ENCODE peak calls at places on chromosomes 16 and 17, in five cellular contexts. Q, T, N, D and O are unnamed samples. For H3K79me1, the result is how much of the 10 kb centered on the place peaks cover.

GRCh38 chr17:1399679-1400512 is at the start of gene YWHAE:
- DNase-seq in D (peak), N (peak), T (peak), Q (peak), O (peak)

GRCh38 chr17:75110307-75110937 is 653 bp downstream of the ARMC7 start:
- DNase-seq in D (no peak), N (no peak), T (peak), Q (no peak), O (no peak)

GRCh38 chr17:33522623-33523022 is 229.5 kb upstream of the ASIC2 start:
- DNase-seq in Q (no peak), T (peak), N (no peak), D (no peak), O (peak)

GRCh38 chr16:67884-68789 is 4.3 kb downstream of the RHBDF1 start:
- DNase-seq in T (no peak), N (peak), D (no peak), Q (peak), O (no peak)

GRCh38 chr17:10121971-10122707 is 76.3 kb downstream of the GAS7 start:
- DNase-seq in N (no peak), Q (peak), D (no peak), T (no peak), O (no peak)

GRCh38 chr17:48593126-48593829 is at the start of gene HOXB5:
- DNase-seq in T (peak), D (no peak), N (no peak), Q (peak), O (no peak)

GRCh38 chr16:54597222-54597621 is 310.6 kb upstream of the IRX3 start:
- DNase-seq in D (no peak), T (no peak), N (no peak), Q (no peak), O (no peak)

GRCh38 chr17:34305606-34306005 is 13.6 kb upstream of the CCL8 start:
- DNase-seq in N (no peak), T (no peak), Q (peak), D (no peak), O (no peak)

GRCh38 chr17:50115744-50116143 is 14.2 kb downstream of the SAMD14 start:
- DNase-seq in T (no peak), Q (no peak), N (no peak), D (no peak), O (no peak)

GRCh38 chr16:29757950-29758466 is 12.2 kb upstream of the C16orf54 start:
- DNase-seq in D (no peak), T (no peak), Q (peak), N (peak), O (no peak)

GRCh38 chr17:8151641-8152111 is 528 bp downstream of the PER1 start:
- DNase-seq in T (peak), D (no peak), N (no peak), Q (peak), O (peak)

GRCh38 chr17:73650617-73651200 is 6.5 kb upstream of the SDK2 start:
- DNase-seq in T (no peak), N (no peak), Q (no peak), D (no peak), O (no peak)

GRCh38 chr16:1902547-1903219 is 15.5 kb downstream of the HS3ST6 start:
- DNase-seq in T (no peak), D (no peak), N (no peak), Q (no peak), O (peak)

GRCh38 chr17:53571342-53571741 is 251.4 kb upstream of the KIF2B start:
- DNase-seq in Q (no peak), D (no peak), N (peak), T (no peak), O (no peak)

GRCh38 chr17:22273308-22273707 is 581.0 kb downstream of the KCNJ18 start:
- DNase-seq in Q (no peak), T (no peak), N (no peak), D (no peak), O (no peak)

GRCh38 chr16:27767081-27767480 is 217.1 kb downstream of the KATNIP start:
- DNase-seq in N (no peak), D (no peak), Q (no peak), T (no peak), O (no peak)

GRCh38 chr17:44688200-44688599 is 1.4 kb downstream of the CCDC43 start:
- DNase-seq in N (no peak), T (no peak), D (no peak), Q (no peak), O (no peak)

GRCh38 chr16:48616571-48616970 is 6.6 kb upstream of the N4BP1 start:
- DNase-seq in N (no peak), Q (no peak), D (no peak), T (no peak), O (no peak)

GRCh38 chr17:49646391-49647255 is 31.3 kb downstream of the SPOP start:
- DNase-seq in N (peak), T (peak), Q (peak), D (no peak), O (peak)

GRCh38 chr17:31013844-31014243 is 43.0 kb downstream of the RNF135 start:
- DNase-seq in D (no peak), N (no peak), T (no peak), Q (no peak), O (no peak)

GRCh38 chr17:75764711-75765421 is at the start of gene GALK1:
- DNase-seq in Q (peak), D (peak), N (peak), T (peak), O (peak)

GRCh38 chr16:9055661-9056060 is 35.8 kb upstream of the HAPSTR1 start:
- DNase-seq in D (no peak), Q (peak), N (no peak), T (no peak), O (peak)

GRCh38 chr17:1413281-1413791 is 13.3 kb upstream of the YWHAE start:
- DNase-seq in T (no peak), N (peak), D (no peak), Q (peak), O (no peak)

GRCh38 chr17:76080207-76080933 is 1.4 kb downstream of the ZACN start:
- DNase-seq in Q (no peak), N (no peak), T (peak), D (no peak), O (no peak)

GRCh38 chr17:73639926-73640325 is 4.3 kb downstream of the SDK2 start:
- DNase-seq in Q (no peak), N (no peak), D (no peak), T (peak), O (no peak)

GRCh38 chr17:69607162-69607834 is 192.8 kb downstream of the MAP2K6 start:
- DNase-seq in Q (peak), D (peak), T (peak), N (peak), O (peak)

GRCh38 chr17:80637286-80637703 is 92.7 kb downstream of the RPTOR start:
- DNase-seq in Q (no peak), N (no peak), T (no peak), D (no peak), O (no peak)

GRCh38 chr17:64329571-64329970 is 61.1 kb downstream of the PECAM1 start:
- DNase-seq in Q (no peak), D (no peak), N (no peak), T (no peak), O (peak)

GRCh38 chr16:27383511-27384243 is 18.3 kb upstream of the IL21R start:
- DNase-seq in D (no peak), N (no peak), T (no peak), Q (no peak), O (no peak)

GRCh38 chr16:81469183-81469677 is 24.6 kb downstream of the CMIP start:
- DNase-seq in D (no peak), Q (no peak), N (no peak), T (no peak), O (no peak)

GRCh38 chr16:81471882-81472281 is 27.3 kb downstream of the CMIP start:
- DNase-seq in Q (no peak), N (no peak), D (no peak), T (no peak), O (no peak)

GRCh38 chr16:81468269-81468902 is 23.8 kb downstream of the CMIP start:
- DNase-seq in T (no peak), Q (no peak), D (no peak), N (no peak), O (no peak)

GRCh38 chr16:81470796-81471636 is 26.4 kb downstream of the CMIP start:
- DNase-seq in N (no peak), Q (no peak), D (no peak), T (no peak), O (no peak)

DNA sequence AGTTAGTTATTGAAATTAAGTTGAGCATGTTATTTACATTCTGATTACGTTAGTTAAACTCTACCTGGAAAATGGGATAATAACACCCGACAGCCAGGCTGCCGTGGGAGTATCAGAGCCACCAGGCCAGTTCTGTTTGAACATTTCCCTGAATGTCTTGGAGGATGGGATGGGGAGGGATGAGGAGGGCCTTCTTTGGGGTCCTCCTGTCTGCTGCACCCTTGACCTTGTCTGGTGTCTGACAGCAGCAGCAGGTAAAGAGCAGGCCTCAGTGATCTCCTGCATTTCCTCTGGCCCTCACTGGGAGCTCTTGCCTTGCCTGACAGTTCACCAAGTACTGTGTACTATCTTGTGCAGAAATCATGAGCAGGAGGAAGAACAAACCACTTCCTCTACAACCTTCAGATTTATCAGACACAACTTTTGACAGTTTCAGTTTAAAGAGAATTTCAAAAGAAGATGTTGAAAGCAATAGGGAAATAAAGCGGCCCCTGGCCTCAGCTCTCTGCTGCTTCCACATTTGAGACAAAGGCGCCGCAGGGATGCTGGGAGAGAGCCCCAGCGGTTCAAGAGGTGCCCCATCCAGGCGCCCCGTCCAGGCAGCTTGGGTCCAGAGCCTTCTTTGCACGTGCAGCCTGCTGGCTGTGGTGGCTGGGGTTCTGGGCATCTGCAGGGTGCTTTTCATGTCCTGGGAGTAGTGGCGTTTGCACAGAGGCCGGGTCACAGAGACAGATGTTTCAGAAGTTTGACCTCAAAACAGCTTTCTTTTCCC is 25.3 kb downstream of the CMIP start:
- DNase-seq in Q (no peak), N (no peak), T (no peak), D (no peak), O (no peak)
- H3K79me1 ChIP-seq in Q (half or more), N (half or more), T (under half), D (under half), O (under half)

DNA sequence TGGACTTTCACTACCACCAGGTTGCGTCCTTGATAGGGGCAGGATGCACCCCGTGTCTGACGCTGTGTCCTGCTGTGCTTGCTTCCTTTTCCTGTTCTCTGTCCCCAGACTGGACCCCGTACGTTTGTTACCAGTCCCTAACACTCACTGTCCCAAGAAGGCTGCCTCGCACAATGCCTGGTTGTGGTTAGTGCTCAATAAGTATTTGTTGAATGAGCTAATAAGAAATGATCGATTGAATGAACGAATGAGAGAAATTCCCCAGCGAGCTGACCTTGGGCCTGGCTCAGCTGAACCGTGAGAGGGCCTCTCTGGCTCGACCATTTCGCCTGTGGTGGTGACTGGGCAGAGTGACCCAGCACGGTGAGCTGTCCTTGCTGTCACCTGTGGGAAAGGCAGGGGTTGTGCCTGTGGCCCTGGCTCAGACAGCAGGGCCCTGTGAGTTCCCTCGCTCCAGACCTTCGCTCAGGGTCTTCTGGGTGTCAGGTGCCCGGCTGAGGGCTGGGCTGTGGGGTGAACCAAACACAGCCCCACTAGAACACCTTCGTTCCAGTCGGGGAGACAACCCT is 20.9 kb downstream of the CMIP start:
- DNase-seq in T (no peak), N (no peak), D (no peak), Q (no peak), O (no peak)
- H3K79me1 ChIP-seq in T (under half), N (under half), D (under half), Q (half or more), O (under half)

GRCh38 chr16:85796152-85796551 is 3.2 kb downstream of the EMC8 start:
- DNase-seq in Q (no peak), D (no peak), N (no peak), T (no peak), O (no peak)
- H3K79me1 ChIP-seq in Q (half or more), D (under half), N (under half), T (under half), O (under half)

GRCh38 chr16:81544261-81544660 is 99.7 kb downstream of the CMIP start:
- DNase-seq in D (no peak), Q (no peak), T (no peak), N (no peak), O (no peak)
- H3K79me1 ChIP-seq in D (under half), Q (half or more), T (under half), N (half or more), O (under half)

GRCh38 chr16:81485824-81486554 is 41.4 kb downstream of the CMIP start:
- DNase-seq in N (no peak), T (no peak), D (no peak), Q (no peak), O (no peak)
- H3K79me1 ChIP-seq in N (under half), T (under half), D (under half), Q (half or more), O (under half)